ENCODE peak calls at places on chromosomes 12 and 14, in ten cellular contexts. D, Q, U, J, E, Y, H, S, F and V are unnamed samples.

GRCh38 chr12:50283924-50284236 is 560 bp upstream of the LIMA1 start:
- DNase-seq in D (no peak), Q (no peak), U (no peak), J (no peak), E (no peak), Y (peak), H (no peak), S (no peak), F (no peak), V (no peak)

GRCh38 chr12:98741615-98742265 is 96.7 kb downstream of the APAF1 start:
- DNase-seq in D (no peak), Q (peak), U (no peak), J (no peak), E (no peak), Y (no peak), H (no peak), S (no peak), F (no peak), V (no peak)

GRCh38 chr12:48779869-48780268 is 9.0 kb downstream of the ADCY6 start:
- DNase-seq in D (no peak), Q (no peak), U (no peak), J (no peak), E (no peak), Y (peak), H (no peak), S (no peak), F (peak), V (no peak)

GRCh38 chr12:124464062-124464461 is 103.3 kb downstream of the NCOR2 start:
- DNase-seq in D (no peak), Q (no peak), U (no peak), J (no peak), E (no peak), Y (peak), H (no peak), S (no peak), F (peak), V (no peak)

GRCh38 chr14:93231129-93231979 is 24.3 kb downstream of the UBR7 start:
- DNase-seq in D (no peak), Q (no peak), U (no peak), J (no peak), E (no peak), Y (peak), H (peak), S (no peak), F (peak), V (no peak)

GRCh38 chr14:94768521-94769412 is 1.1 kb downstream of the GSC start:
- DNase-seq in D (no peak), Q (no peak), U (no peak), J (no peak), E (peak), Y (no peak), H (peak), S (peak), F (peak), V (no peak)

GRCh38 chr14:103630364-103631108 is 1.5 kb downstream of the KLC1 start:
- DNase-seq in D (no peak), Q (no peak), U (no peak), J (no peak), E (no peak), Y (no peak), H (no peak), S (no peak), F (no peak), V (no peak)

GRCh38 chr14:50860478-50861086 is 11.3 kb upstream of the ABHD12B start:
- DNase-seq in D (peak), Q (peak), U (peak), J (peak), E (peak), Y (peak), H (peak), S (peak), F (peak), V (peak)

GRCh38 chr12:1806301-1807106 is 13.9 kb upstream of the LRTM2 start:
- DNase-seq in D (peak), Q (no peak), U (peak), J (no peak), E (no peak), Y (peak), H (no peak), S (peak), F (no peak), V (no peak)

GRCh38 chr14:104690861-104691455 is 1.5 kb downstream of the INF2 start:
- DNase-seq in D (no peak), Q (no peak), U (no peak), J (no peak), E (no peak), Y (no peak), H (no peak), S (no peak), F (no peak), V (no peak)

GRCh38 chr12:14850929-14851663 is 7.8 kb upstream of the ART4 start:
- DNase-seq in D (no peak), Q (no peak), U (no peak), J (no peak), E (no peak), Y (no peak), H (no peak), S (no peak), F (no peak), V (no peak)

GRCh38 chr12:122523280-122523679 is 3.5 kb downstream of the RSRC2 start:
- DNase-seq in D (no peak), Q (no peak), U (no peak), J (no peak), E (no peak), Y (peak), H (peak), S (no peak), F (no peak), V (no peak)

GRCh38 chr14:92844220-92844619 is 50.1 kb downstream of the GOLGA5 start:
- DNase-seq in D (no peak), Q (no peak), U (no peak), J (no peak), E (no peak), Y (no peak), H (no peak), S (no peak), F (no peak), V (no peak)

GRCh38 chr14:56648508-56649301 is 69.1 kb downstream of the TMEM260 start:
- DNase-seq in D (no peak), Q (no peak), U (no peak), J (no peak), E (no peak), Y (no peak), H (no peak), S (no peak), F (no peak), V (no peak)

GRCh38 chr12:50614167-50614762 is 109.5 kb downstream of the DIP2B start:
- DNase-seq in D (no peak), Q (no peak), U (no peak), J (no peak), E (no peak), Y (no peak), H (no peak), S (no peak), F (no peak), V (no peak)

GRCh38 chr12:31288381-31288780 is 37.6 kb downstream of the SINHCAF start:
- DNase-seq in D (no peak), Q (no peak), U (no peak), J (no peak), E (no peak), Y (no peak), H (no peak), S (no peak), F (no peak), V (no peak)

GRCh38 chr12:56713345-56713744 is 11.8 kb downstream of the NACA start:
- DNase-seq in D (no peak), Q (no peak), U (no peak), J (no peak), E (no peak), Y (no peak), H (no peak), S (no peak), F (no peak), V (no peak)

DNA sequence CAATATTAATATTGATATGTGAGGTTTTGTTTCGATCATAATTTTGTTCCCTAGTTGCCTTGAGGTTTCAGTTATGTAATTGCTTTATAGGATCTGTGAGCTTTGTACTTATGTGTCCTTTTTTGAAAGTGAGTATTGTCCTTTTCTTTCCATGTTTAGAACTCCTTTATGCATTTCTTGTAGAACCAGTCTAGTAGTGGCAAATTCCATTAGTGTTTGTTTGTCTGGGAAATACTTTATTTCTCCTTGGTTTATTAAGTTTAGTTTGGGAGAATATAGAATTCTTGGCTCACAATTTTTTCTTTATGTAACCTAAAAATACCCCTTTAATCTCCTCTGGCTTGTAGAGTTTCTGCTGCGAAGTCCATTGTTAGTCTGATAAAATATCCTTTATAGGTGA is 127.5 kb upstream of the KITLG start:
- DNase-seq in D (no peak), Q (no peak), U (no peak), J (no peak), E (no peak), Y (no peak), H (no peak), S (no peak), F (no peak), V (no peak)
- TF ChIP-seq POLR2A in D (no peak), Q (no peak), U (no peak), J (no peak), E (no peak), Y (no peak), H (no peak), S (no peak), F (no peak), V (no peak)

DNA sequence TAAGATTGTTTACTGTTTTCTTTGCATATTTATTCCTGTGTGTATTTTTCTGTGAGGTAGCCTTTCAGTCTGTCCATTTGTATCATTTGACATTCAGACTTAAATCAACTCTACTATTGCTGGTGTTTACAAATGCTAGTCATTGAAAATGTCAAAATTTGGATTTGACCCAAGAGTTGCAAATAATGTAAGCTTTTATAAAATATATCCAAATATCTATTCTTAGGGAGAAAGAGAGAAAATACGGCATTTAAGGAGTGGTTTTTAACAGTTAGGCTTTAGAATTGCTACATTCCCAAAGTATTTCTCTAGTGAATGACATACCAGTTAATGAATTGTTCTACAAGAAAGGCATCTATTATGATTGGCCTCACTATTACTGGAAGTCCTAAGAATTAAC is 37.9 kb downstream of the FRS2 start:
- DNase-seq in D (no peak), Q (no peak), U (no peak), J (no peak), E (no peak), Y (no peak), H (no peak), S (no peak), F (no peak), V (no peak)
- H3K4me3 ChIP-seq in D (no peak), Q (no peak), U (no peak), J (no peak), E (no peak), Y (no peak), H (no peak), S (no peak), F (no peak), V (no peak)

GRCh38 chr14:23281247-23281646 is 4.7 kb downstream of the HOMEZ start:
- DNase-seq in D (no peak), Q (no peak), U (no peak), J (no peak), E (no peak), Y (no peak), H (no peak), S (no peak), F (no peak), V (no peak)

GRCh38 chr14:23284654-23285529 is 1.0 kb downstream of the HOMEZ start:
- DNase-seq in D (no peak), Q (no peak), U (no peak), J (peak), E (no peak), Y (no peak), H (no peak), S (no peak), F (no peak), V (no peak)

GRCh38 chr14:23285530-23286019 is 357 bp downstream of the HOMEZ start:
- DNase-seq in D (no peak), Q (no peak), U (no peak), J (no peak), E (no peak), Y (peak), H (no peak), S (no peak), F (no peak), V (no peak)

GRCh38 chr14:23286904-23287479 is 1.1 kb upstream of the HOMEZ start:
- DNase-seq in D (no peak), Q (no peak), U (no peak), J (no peak), E (no peak), Y (no peak), H (no peak), S (no peak), F (no peak), V (no peak)

GRCh38 chr14:23286020-23286903 is at the start of gene HOMEZ:
- DNase-seq in D (peak), Q (peak), U (peak), J (peak), E (peak), Y (peak), H (peak), S (peak), F (peak), V (peak)
- TF ChIP-seq POLR2A in D (peak), Q (peak), U (no peak), J (peak), E (peak), Y (peak), H (peak), S (no peak), F (peak), V (no peak)

DNA sequence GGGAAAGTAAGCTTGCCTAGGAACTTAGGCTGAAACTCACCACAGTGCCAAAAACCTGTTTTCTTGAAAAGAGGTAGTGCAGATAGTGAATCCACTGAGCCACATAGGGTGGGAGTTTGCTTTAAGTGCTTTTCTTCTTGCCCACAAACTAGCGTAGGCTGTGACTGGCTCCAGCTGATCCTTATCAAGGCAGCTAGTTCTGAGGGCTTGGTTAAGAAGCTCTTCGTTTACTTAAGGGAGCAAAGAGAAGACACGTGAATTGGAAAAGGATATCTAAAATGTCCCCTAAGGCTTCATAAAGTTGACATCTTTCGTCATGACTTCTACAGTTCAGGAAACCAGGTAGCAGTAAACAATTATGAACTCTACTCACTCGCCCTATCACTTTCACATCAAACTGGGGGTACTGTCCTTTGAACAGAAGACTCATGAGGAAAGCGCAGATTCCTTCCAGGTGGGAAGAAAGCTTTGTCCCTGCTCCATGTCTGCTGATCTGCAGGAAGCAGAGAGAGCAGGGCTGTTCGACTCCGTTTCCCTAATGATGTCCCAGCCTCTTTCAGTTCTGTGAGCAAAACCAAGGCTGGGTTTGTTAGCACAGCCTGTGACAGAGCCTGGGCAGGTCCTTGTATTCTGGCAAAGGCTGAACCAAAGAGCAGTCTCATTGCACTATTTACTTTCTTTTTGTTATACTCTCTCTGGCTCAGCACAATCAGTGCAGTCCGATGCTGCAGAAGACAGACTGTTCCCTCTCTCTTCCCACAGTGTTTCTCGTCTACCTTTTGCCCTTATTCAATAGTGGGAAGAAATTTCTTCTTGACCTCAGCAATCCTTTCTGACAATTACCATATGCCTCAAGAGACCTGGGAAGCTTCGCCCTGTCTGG is 93.5 kb upstream of the ETV6 start:
- DNase-seq in D (no peak), Q (no peak), U (peak), J (peak), E (no peak), Y (no peak), H (no peak), S (no peak), F (no peak), V (no peak)
- H3K4me3 ChIP-seq in D (peak), Q (peak), U (peak), J (peak), E (no peak), Y (no peak), H (no peak), S (no peak), F (peak), V (no peak)